ENCODE peak calls at places on chromosome 12, in five cellular contexts. Q, B, R, T and C are unnamed samples.

GRCh38 chr12:94676011-94676709 is 25.8 kb upstream of the TMCC3 start:
- DNase-seq in T (peak; percentile 87), Q (peak; percentile 81), B (peak; percentile 52), R (no peak), C (no peak)

GRCh38 chr12:109892165-109892715 is 7.8 kb upstream of the TCHP start:
- DNase-seq in B (no peak), R (no peak), T (no peak), Q (no peak), C (no peak)

GRCh38 chr12:24081092-24081529 is 131.6 kb upstream of the SOX5 start:
- DNase-seq in Q (no peak), T (no peak), B (no peak), R (no peak), C (no peak)

GRCh38 chr12:131044760-131045381 is 91.2 kb downstream of the ADGRD1 start:
- DNase-seq in R (no peak), T (no peak), Q (peak; percentile 69), B (no peak), C (no peak)

GRCh38 chr12:47942327-47943230 is 20.8 kb upstream of the TMEM106C start:
- DNase-seq in T (no peak), B (peak; percentile 55), R (peak; percentile 93), Q (peak; percentile 80), C (no peak)

GRCh38 chr12:111033281-111034147 is 113.1 kb upstream of the MYL2 start:
- DNase-seq in T (no peak), Q (peak; percentile 47), R (peak; percentile 77), B (no peak), C (no peak)

GRCh38 chr12:480831-481230 is 21.1 kb downstream of the B4GALNT3 start:
- DNase-seq in R (no peak), B (no peak), T (no peak), Q (no peak), C (no peak)

GRCh38 chr12:52191841-52192791 is at the start of gene KRT80:
- DNase-seq in R (no peak), B (peak; percentile 89), Q (no peak), T (peak; percentile 80), C (peak; percentile 51)

GRCh38 chr12:95168746-95169145 is 48.5 kb downstream of the FGD6 start:
- DNase-seq in Q (no peak), T (no peak), R (no peak), B (no peak), C (no peak)

GRCh38 chr12:99721715-99722275 is 74.2 kb downstream of the GARIN6 start:
- DNase-seq in T (no peak), B (no peak), R (no peak), Q (no peak), C (no peak)

GRCh38 chr12:47816646-47817271 is 2.9 kb downstream of the HDAC7 start:
- DNase-seq in B (no peak), R (peak; percentile 37), T (no peak), Q (peak; percentile 79), C (no peak)

GRCh38 chr12:2732290-2732689 is 62.5 kb upstream of the FKBP4 start:
- DNase-seq in R (no peak), T (peak; percentile 64), B (no peak), Q (no peak), C (no peak)

GRCh38 chr12:42130670-42131402 is 13.8 kb downstream of the GXYLT1 start:
- DNase-seq in T (peak; percentile 45), Q (no peak), R (no peak), B (no peak), C (no peak)

GRCh38 chr12:92541024-92541423 is 161.8 kb upstream of the PLEKHG7 start:
- DNase-seq in T (peak; percentile 41), Q (no peak), R (no peak), B (no peak), C (no peak)

GRCh38 chr12:122867701-122868461 is 28.0 kb downstream of the VPS37B start:
- DNase-seq in T (no peak), B (peak; percentile 95), R (peak; percentile 84), Q (peak; percentile 83), C (no peak)
- H3K27ac ChIP-seq in T (no peak overlapping the region), B (peak overlapping the region; percentile 80), R (no peak overlapping the region), Q (peak overlapping the region; percentile 73), C (no peak overlapping the region)

DNA sequence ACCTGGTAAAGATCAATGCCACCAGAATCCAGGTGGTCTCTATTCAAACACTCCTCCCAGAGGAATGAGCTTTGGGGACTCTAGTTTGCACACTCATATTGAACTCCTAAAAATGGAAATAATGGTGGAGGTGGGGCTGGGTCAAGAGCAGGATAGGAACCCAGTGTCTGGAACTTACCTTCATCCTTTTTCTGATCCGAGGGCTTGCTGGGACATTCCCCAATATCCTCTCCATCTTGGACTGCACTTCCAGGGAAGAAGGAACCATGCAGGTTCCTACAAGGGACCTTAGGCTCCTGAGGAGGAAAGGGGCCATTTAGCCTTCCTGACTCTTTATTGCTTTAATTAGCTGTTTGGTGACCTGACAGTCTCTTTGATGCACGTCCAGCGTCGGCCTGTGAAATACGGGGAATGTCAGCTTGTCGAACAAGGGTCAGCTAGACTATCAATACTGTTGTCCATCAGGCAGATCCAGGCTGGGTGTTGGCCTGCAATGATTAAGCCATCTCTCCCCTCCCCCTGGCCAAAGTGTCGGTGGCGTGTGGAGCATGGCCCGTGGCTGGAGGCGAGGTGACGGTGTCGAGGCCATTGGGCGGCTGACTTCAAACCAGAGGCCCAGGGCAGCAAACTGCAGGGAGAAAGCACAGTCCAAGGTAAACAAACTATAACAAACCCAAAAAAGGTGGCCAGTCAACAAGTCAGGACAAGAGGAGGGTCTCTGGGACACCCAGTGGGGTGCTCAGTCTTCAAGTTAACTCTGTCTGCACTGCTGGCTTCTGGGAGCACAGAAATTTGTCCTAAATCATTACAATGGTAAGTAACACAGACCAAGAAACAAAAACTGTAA is 405.2 kb upstream of the TBX3 start:
- DNase-seq in T (no peak), B (no peak), Q (no peak), R (no peak), C (no peak)
- TF ChIP-seq POLR2AphosphoS5 in T (no peak), B (no peak), Q (no peak), R (no peak), C (no peak)

DNA sequence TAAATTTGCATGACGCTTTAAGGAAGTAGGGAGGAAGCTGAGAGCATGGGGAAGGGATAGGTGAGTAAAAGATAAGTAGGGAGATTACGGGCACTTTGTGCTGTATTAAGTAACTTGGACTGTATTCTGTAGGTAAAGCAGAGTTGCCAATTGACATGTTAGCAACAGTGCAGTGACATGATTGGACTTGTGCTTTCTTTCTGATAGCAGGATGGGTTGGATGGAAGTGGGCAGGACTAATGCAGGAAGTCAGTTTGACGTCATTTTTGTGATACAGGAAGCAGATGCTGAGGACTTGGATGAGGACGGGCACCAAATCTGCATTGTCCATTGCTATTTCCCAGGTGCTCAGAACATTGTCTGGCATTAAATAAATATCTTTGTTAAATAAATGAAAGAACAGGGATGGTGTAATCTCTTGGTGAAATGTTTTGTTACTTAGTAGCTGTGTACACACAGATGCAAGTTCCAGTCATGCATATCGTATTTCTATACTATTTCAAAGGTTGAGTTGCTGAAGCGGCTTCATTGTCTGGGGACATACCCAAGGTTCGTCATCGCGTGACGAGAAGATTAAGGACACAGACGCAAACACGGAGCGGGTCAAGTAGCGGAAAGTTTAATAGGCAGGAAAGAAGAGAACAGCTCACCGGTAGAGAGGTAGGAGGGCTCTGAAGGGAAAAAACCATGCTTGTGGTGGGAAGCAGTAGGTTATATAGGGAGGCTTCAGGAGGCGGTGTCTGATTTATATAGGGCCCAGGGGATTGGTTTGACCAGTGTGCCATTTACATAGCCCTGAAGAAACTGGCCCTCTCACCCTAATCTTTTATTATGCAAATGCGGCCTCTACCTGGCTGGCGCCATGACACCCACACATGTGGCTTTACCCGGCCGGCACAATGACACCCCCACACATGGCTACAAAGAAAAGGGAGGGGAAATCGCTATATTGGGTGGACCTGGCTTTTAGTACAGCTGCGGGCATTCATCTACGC is 30.7 kb downstream of the GUCY2C start:
- DNase-seq in T (no peak), Q (no peak), R (peak; percentile 85), B (no peak), C (no peak)
- H3K4me3 ChIP-seq in T (no peak overlapping the region), Q (no peak overlapping the region), R (no peak overlapping the region), B (no peak overlapping the region), C (no peak overlapping the region)

GRCh38 chr12:53505555-53506449 is 1.5 kb downstream of the NPFF start:
- DNase-seq in R (no peak), B (no peak), Q (no peak), T (no peak), C (no peak)

GRCh38 chr12:53505086-53505485 is 2.2 kb downstream of the NPFF start:
- DNase-seq in T (no peak), Q (no peak), B (no peak), R (no peak), C (no peak)

GRCh38 chr12:53502331-53502730 is 1.2 kb downstream of the TARBP2 start:
- DNase-seq in T (peak; percentile 25), R (no peak), B (no peak), Q (no peak), C (no peak)

GRCh38 chr12:53502983-53503728 is 2.1 kb downstream of the TARBP2 start:
- DNase-seq in B (no peak), Q (no peak), R (no peak), T (no peak), C (no peak)

GRCh38 chr12:53504004-53504920 is 3.0 kb downstream of the NPFF start:
- DNase-seq in B (no peak), T (no peak), R (no peak), Q (no peak), C (no peak)
- H3K27ac ChIP-seq in B (no peak overlapping the region), T (no peak overlapping the region), R (no peak overlapping the region), Q (no peak overlapping the region), C (peak overlapping the region; percentile 99)

DNA sequence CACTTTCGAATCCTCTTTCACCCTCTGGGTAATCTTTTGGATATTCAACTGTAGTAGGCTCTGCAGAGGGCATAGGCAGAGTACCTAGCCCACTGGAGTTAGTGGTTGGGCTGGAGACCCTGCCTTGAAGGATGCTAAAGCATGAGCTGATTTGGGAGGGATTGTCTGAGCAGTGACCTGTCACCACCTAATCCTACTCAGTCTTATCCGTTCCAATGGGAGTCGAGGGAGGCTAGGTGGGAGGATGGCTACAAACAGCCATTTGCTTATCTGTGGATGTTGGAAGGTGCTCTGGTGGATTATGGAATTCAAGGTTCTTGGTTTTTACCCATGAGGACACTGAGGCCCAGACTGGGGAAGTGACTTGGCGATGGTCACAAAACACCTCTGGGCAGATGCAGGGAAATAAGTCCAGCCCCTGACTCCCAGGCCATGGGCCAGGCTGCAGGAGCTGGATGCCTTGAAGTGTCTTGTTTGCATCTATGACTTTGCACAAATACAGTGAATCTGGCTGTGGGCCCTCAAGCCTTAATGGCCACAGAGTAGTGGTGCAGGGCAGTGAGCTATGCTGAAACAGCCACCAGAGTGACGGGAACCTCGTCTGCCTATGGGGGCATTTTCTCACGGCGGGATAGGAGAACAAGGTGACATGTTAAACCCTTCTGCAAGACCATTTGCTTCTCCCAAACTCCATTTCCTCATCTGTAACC is 3.7 kb downstream of the KMT5A start:
- DNase-seq in Q (no peak), R (peak; percentile 12), T (peak; percentile 45), B (no peak), C (no peak)
- TF ChIP-seq POLR2AphosphoS5 in Q (no peak), R (no peak), T (no peak), B (no peak), C (no peak)

DNA sequence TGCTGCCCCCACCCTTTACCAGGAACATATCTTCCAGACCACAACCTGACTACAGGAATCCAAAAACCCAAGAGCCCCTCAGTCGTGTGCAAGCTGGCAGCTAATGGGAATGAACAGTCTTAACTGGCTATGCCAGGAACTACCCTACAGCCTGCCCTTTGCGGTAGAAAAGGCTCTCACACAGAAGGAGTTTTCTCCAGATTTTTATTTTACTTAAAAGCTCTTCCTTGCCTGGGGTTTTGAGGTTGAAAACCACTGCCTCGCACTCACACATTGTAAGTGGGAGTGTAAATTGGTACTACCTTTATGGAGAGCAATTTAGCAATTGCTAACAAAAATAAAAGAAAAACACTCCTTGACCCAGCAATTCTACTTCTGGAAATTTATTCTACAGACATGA is 28.2 kb downstream of the PITPNM2 start:
- DNase-seq in Q (no peak), B (no peak), R (no peak), T (no peak), C (no peak)
- H3K4me3 ChIP-seq in Q (no peak overlapping the region), B (no peak overlapping the region), R (no peak overlapping the region), T (no peak overlapping the region), C (no peak overlapping the region)

GRCh38 chr12:72272731-72273498 is 745 bp downstream of the TRHDE start:
- DNase-seq in Q (peak; percentile 72), R (peak; percentile 39), B (no peak), T (no peak), C (no peak)
- H3K27ac ChIP-seq in Q (peak overlapping the region; percentile 71), R (no peak overlapping the region), B (peak overlapping the region; percentile 72), T (no peak overlapping the region), C (peak overlapping the region; percentile 94)